ENCODE peak calls at places on chromosomes 13 and 19, in five cellular contexts. One of them, this sample, is unnamed.

GRCh38 chr19:51020988-51021651 is 1.6 kb upstream of the KLK10 start:
- DNase-seq in H1: no peak
- DNase-seq in K562: peak; percentile 35
- DNase-seq in HCT116: no peak
- DNase-seq in GM12878: no peak
- DNase-seq in this sample: peak; percentile 40

GRCh38 chr19:49658566-49659442 is 6.9 kb downstream of the IRF3 start:
- DNase-seq in K562: no peak
- DNase-seq in HCT116: no peak
- DNase-seq in H1: no peak
- DNase-seq in GM12878: no peak
- DNase-seq in this sample: no peak

GRCh38 chr13:42064966-42065365 is 16.5 kb downstream of the DGKH start:
- DNase-seq in K562: no peak
- DNase-seq in GM12878: no peak
- DNase-seq in H1: no peak
- DNase-seq in HCT116: no peak
- DNase-seq in this sample: no peak

GRCh38 chr19:11323601-11324078 is 15.8 kb downstream of the RAB3D start:
- DNase-seq in HCT116: no peak
- DNase-seq in K562: no peak
- DNase-seq in H1: no peak
- DNase-seq in GM12878: no peak
- DNase-seq in this sample: no peak

GRCh38 chr19:35027851-35028599 is 2.2 kb upstream of the SCN1B start:
- DNase-seq in H1: no peak
- DNase-seq in HCT116: no peak
- DNase-seq in GM12878: no peak
- DNase-seq in K562: no peak
- DNase-seq in this sample: no peak

GRCh38 chr13:56861472-56861871 is 279.2 kb upstream of the PRR20A start:
- DNase-seq in HCT116: no peak
- DNase-seq in GM12878: no peak
- DNase-seq in K562: no peak
- DNase-seq in H1: no peak
- DNase-seq in this sample: peak; percentile 1

GRCh38 chr19:16441661-16442071 is 30.1 kb downstream of the EPS15L1 start:
- DNase-seq in K562: peak; percentile 71
- DNase-seq in GM12878: no peak
- DNase-seq in H1: peak; percentile 78
- DNase-seq in HCT116: no peak
- DNase-seq in this sample: no peak

GRCh38 chr13:33479066-33479465 is 193.5 kb upstream of the STARD13 start:
- DNase-seq in HCT116: no peak
- DNase-seq in GM12878: no peak
- DNase-seq in K562: no peak
- DNase-seq in H1: no peak
- DNase-seq in this sample: no peak

GRCh38 chr13:49410477-49410876 is 33.4 kb downstream of the CAB39L start:
- DNase-seq in HCT116: no peak
- DNase-seq in GM12878: no peak
- DNase-seq in H1: no peak
- DNase-seq in K562: no peak
- DNase-seq in this sample: no peak

GRCh38 chr13:103081435-103081834 is 15.2 kb upstream of the SLC10A2 start:
- DNase-seq in HCT116: no peak
- DNase-seq in GM12878: no peak
- DNase-seq in K562: no peak
- DNase-seq in H1: no peak
- DNase-seq in this sample: no peak

GRCh38 chr19:1908364-1908678 is 3.1 kb downstream of the ADAT3 start:
- DNase-seq in HCT116: no peak
- DNase-seq in H1: no peak
- DNase-seq in K562: no peak
- DNase-seq in GM12878: no peak
- DNase-seq in this sample: no peak

GRCh38 chr13:54357284-54357933 is 1328.8 kb downstream of the OLFM4 start:
- DNase-seq in K562: no peak
- DNase-seq in GM12878: no peak
- DNase-seq in H1: no peak
- DNase-seq in HCT116: no peak
- DNase-seq in this sample: no peak

GRCh38 chr13:78753457-78753856 is 94.5 kb upstream of the OBI1 start:
- DNase-seq in GM12878: no peak
- DNase-seq in HCT116: no peak
- DNase-seq in H1: no peak
- DNase-seq in K562: no peak
- DNase-seq in this sample: no peak

GRCh38 chr13:43835701-43836100 is 43.8 kb downstream of the CCDC122 start:
- DNase-seq in K562: no peak
- DNase-seq in H1: no peak
- DNase-seq in GM12878: no peak
- DNase-seq in HCT116: no peak
- DNase-seq in this sample: no peak

GRCh38 chr19:33196446-33197193 is 2.5 kb downstream of the LRP3 start:
- DNase-seq in H1: no peak
- DNase-seq in GM12878: no peak
- DNase-seq in K562: no peak
- DNase-seq in HCT116: no peak
- DNase-seq in this sample: no peak

GRCh38 chr19:40150170-40150569 is 41.1 kb upstream of the MAP3K10 start:
- DNase-seq in GM12878: no peak
- DNase-seq in K562: no peak
- DNase-seq in HCT116: no peak
- DNase-seq in H1: peak; percentile 26
- DNase-seq in this sample: no peak

GRCh38 chr13:99868767-99869166 is 102.8 kb downstream of the ZIC5 start:
- DNase-seq in GM12878: no peak
- DNase-seq in HCT116: no peak
- DNase-seq in K562: no peak
- DNase-seq in H1: no peak
- DNase-seq in this sample: no peak

GRCh38 chr13:106372199-106373160 is 163.0 kb downstream of the EFNB2 start:
- DNase-seq in HCT116: no peak
- DNase-seq in GM12878: no peak
- DNase-seq in H1: no peak
- DNase-seq in K562: no peak
- DNase-seq in this sample: no peak

GRCh38 chr13:102538938-102539337 is 57.8 kb upstream of the TPP2 start:
- DNase-seq in GM12878: no peak
- DNase-seq in HCT116: no peak
- DNase-seq in H1: no peak
- DNase-seq in K562: no peak
- DNase-seq in this sample: no peak

GRCh38 chr13:35479223-35479536 is 2.7 kb upstream of the MAB21L1 start:
- DNase-seq in H1: no peak
- DNase-seq in HCT116: no peak
- DNase-seq in GM12878: no peak
- DNase-seq in K562: no peak
- DNase-seq in this sample: no peak

GRCh38 chr13:103961129-103961528 is 894.9 kb upstream of the SLC10A2 start:
- DNase-seq in HCT116: no peak
- DNase-seq in GM12878: no peak
- DNase-seq in H1: no peak
- DNase-seq in K562: no peak
- DNase-seq in this sample: no peak

GRCh38 chr19:39416626-39417120 is 4.2 kb downstream of the PLEKHG2 start:
- DNase-seq in GM12878: no peak
- DNase-seq in H1: peak; percentile 53
- DNase-seq in K562: no peak
- DNase-seq in HCT116: no peak
- DNase-seq in this sample: no peak

GRCh38 chr19:4717191-4717965 is 6.3 kb downstream of the DPP9 start:
- DNase-seq in GM12878: no peak
- DNase-seq in HCT116: no peak
- DNase-seq in K562: no peak
- DNase-seq in H1: no peak
- DNase-seq in this sample: peak; percentile 50

GRCh38 chr19:45271709-45272108 is 20.6 kb downstream of the MARK4 start:
- DNase-seq in GM12878: no peak
- DNase-seq in HCT116: no peak
- DNase-seq in K562: no peak
- DNase-seq in H1: no peak
- DNase-seq in this sample: peak; percentile 25

GRCh38 chr19:8373867-8374813 is 10.2 kb downstream of the ANGPTL4 start:
- DNase-seq in K562: peak; percentile 45
- DNase-seq in GM12878: no peak
- DNase-seq in H1: no peak
- DNase-seq in HCT116: no peak
- DNase-seq in this sample: peak; percentile 98

GRCh38 chr13:113397606-113398425 is 33.9 kb upstream of the GRTP1 start:
- DNase-seq in GM12878: no peak
- DNase-seq in H1: no peak
- DNase-seq in HCT116: no peak
- DNase-seq in K562: no peak
- DNase-seq in this sample: no peak

GRCh38 chr19:9531933-9532332 is 6.5 kb downstream of the ZNF426 start:
- DNase-seq in GM12878: no peak
- DNase-seq in H1: no peak
- DNase-seq in K562: no peak
- DNase-seq in HCT116: no peak
- DNase-seq in this sample: peak; percentile 9

GRCh38 chr19:9538183-9539058 is at the start of gene ZNF426:
- DNase-seq in HCT116: peak; percentile 33
- DNase-seq in K562: peak; percentile 89
- DNase-seq in GM12878: peak; percentile 39
- DNase-seq in H1: peak; percentile 95
- DNase-seq in this sample: peak; percentile 84

DNA sequence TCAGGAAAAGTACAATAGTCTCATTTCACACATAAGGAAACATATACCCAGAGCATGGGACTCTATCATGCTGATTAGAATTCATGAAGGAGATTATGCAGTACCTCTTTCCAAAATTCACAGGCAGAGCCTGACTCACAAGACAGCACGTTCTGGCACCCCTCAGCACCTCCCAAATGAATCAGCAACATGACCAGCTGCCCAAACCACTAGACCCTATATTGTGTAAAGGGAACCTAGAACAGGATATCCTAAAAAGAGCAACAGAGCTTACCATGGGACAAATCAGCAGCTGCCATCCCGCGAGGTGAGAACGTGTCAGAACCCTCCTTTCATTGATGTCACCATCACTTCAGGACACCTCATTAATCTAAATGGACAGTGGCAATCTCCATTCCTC is 2.5 kb downstream of the ZNF426 start:
- DNase-seq in GM12878: no peak
- DNase-seq in HCT116: no peak
- DNase-seq in K562: no peak
- DNase-seq in H1: no peak
- DNase-seq in this sample: no peak
- H3K4me3 ChIP-seq in GM12878: no peak overlapping the region
- H3K4me3 ChIP-seq in HCT116: no peak overlapping the region
- H3K4me3 ChIP-seq in K562: no peak overlapping the region
- H3K4me3 ChIP-seq in H1: no peak overlapping the region
- H3K4me3 ChIP-seq in this sample: no peak overlapping the region

DNA sequence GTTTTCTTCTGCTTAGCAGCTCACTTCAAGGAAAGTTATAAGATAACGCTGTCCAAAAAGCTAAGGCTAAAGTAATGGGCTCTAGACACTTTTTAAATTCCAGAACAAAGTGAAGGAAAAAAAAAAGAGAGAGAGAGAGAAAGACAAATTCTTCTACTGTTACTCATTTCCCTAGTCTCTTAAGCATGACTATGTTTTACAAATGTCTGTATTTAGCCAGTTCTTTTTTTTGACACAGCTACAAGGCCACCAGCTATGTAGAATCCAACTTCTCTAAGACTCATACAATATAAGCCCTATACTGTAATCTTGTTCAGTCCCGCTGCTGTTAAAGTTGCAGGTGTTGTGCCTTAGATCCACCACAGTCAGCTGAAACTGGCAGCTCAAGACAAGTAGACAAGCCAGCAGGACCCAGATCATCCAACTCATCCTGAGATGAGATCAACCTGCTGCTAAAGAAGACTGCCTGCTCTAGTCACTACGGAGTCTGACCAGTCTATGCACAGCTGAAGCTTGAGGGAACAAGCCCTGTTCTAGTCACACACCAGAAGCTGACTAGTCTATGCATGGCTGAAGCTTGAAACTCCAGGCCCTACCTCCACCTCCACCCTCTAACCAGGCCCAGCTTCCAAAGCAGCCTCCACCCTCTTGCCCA is 10.3 kb upstream of the ZNF83 start:
- DNase-seq in H1: no peak
- DNase-seq in K562: no peak
- DNase-seq in HCT116: no peak
- DNase-seq in GM12878: no peak
- DNase-seq in this sample: no peak
- TF ChIP-seq SP1 in H1: no peak
- TF ChIP-seq SP1 in K562: no peak
- TF ChIP-seq SP1 in HCT116: no peak
- TF ChIP-seq SP1 in GM12878: no peak
- TF ChIP-seq SP1 in this sample: no peak

GRCh38 chr13:73142091-73142490 is 83.3 kb downstream of the KLF5 start:
- DNase-seq in HCT116: no peak
- DNase-seq in H1: no peak
- DNase-seq in K562: no peak
- DNase-seq in GM12878: no peak
- DNase-seq in this sample: no peak

GRCh38 chr13:73138276-73138950 is 79.6 kb downstream of the KLF5 start:
- DNase-seq in GM12878: no peak
- DNase-seq in H1: no peak
- DNase-seq in HCT116: no peak
- DNase-seq in K562: no peak
- DNase-seq in this sample: peak; percentile 21

GRCh38 chr13:73138967-73139491 is 80.2 kb downstream of the KLF5 start:
- DNase-seq in HCT116: no peak
- DNase-seq in K562: no peak
- DNase-seq in H1: no peak
- DNase-seq in GM12878: no peak
- DNase-seq in this sample: no peak

GRCh38 chr13:73140804-73141203 is 82.0 kb downstream of the KLF5 start:
- DNase-seq in K562: no peak
- DNase-seq in GM12878: no peak
- DNase-seq in H1: no peak
- DNase-seq in HCT116: no peak
- DNase-seq in this sample: no peak

DNA sequence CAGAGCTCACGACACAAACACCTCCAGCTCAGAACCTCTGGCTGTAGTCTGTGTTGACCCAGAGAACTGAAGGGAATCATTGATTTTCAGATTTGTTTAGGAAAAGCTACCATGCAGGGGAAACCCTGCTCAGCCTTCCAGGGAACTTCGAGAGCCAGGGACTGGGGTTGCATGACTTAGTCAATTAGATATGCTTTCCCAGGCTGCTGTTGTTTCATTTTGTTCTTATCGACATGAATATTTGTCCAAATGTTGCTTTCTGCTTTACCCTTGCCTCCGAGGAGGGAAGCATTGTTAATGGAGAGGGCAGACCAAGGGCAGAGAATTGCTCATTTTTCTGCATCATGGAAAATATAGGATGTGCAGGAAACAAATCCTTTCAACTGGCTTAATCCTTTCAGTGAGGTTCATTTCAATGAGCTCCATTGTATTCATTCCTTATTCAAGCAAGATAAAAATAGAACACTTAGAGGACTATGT is 82.5 kb downstream of the KLF5 start:
- DNase-seq in K562: no peak
- DNase-seq in H1: no peak
- DNase-seq in HCT116: no peak
- DNase-seq in GM12878: no peak
- DNase-seq in this sample: peak; percentile 8
- H3K4me3 ChIP-seq in K562: no peak overlapping the region
- H3K4me3 ChIP-seq in H1: no peak overlapping the region
- H3K4me3 ChIP-seq in HCT116: no peak overlapping the region
- H3K4me3 ChIP-seq in GM12878: no peak overlapping the region
- H3K4me3 ChIP-seq in this sample: no peak overlapping the region

GRCh38 chr13:92951273-92951820 is 275.3 kb upstream of the GPC6 start:
- DNase-seq in GM12878: no peak
- DNase-seq in HCT116: no peak
- DNase-seq in H1: no peak
- DNase-seq in K562: no peak
- DNase-seq in this sample: no peak
- TF ChIP-seq SP1 in GM12878: no peak
- TF ChIP-seq SP1 in HCT116: no peak
- TF ChIP-seq SP1 in H1: no peak
- TF ChIP-seq SP1 in K562: no peak
- TF ChIP-seq SP1 in this sample: no peak